ENCODE peak calls at places on chromosomes 12 and 14, in eight cellular contexts. N is Caki2; A is stimulated activated CD4-positive, alpha-beta T cell treated with anti-CD3 and anti-CD28 coated beads, Interleukin-12 subunit alpha, Interleukin-12 subunit beta, amount 100 ng/mL, for 24 hours; X is Peyer's patch; Q is NCI-H69; D is left colon; E is ovary; O is iris pigment epithelial cell. M is an unnamed sample.

GRCh38 chr14:81589381-81590065 is 55.9 kb upstream of the SEL1L start:
- DNase-seq in E (no peak), D (no peak), Q (no peak), X (no peak), N (no peak), A (no peak), O (no peak), M (no peak)

GRCh38 chr12:12975322-12976077 is 23.5 kb upstream of the GPRC5D start:
- DNase-seq in O (peak), N (peak), D (peak), E (peak), Q (peak), A (no peak), X (no peak), M (no peak)

GRCh38 chr12:120249875-120250795 is 15.4 kb downstream of the PXN start:
- DNase-seq in A (no peak), X (no peak), N (no peak), O (no peak), E (no peak), D (no peak), Q (no peak), M (no peak)

GRCh38 chr14:95507701-95508103 is 8.7 kb downstream of the SYNE3 start:
- DNase-seq in D (no peak), N (no peak), E (no peak), O (peak), A (no peak), X (no peak), Q (peak), M (no peak)

GRCh38 chr14:99779751-99780150 is 13.5 kb upstream of the EML1 start:
- DNase-seq in A (no peak), Q (no peak), N (peak), E (no peak), X (no peak), D (no peak), O (peak), M (no peak)

GRCh38 chr14:61608245-61609142 is 86.8 kb upstream of the HIF1A start:
- DNase-seq in D (no peak), N (no peak), Q (peak), E (no peak), A (no peak), O (peak), X (no peak), M (no peak)

GRCh38 chr14:79947440-79947839 is 263.9 kb downstream of the DIO2 start:
- DNase-seq in X (no peak), A (no peak), O (no peak), N (no peak), D (no peak), Q (peak), E (no peak), M (no peak)

GRCh38 chr12:11922361-11922760 is 148.4 kb upstream of the BCL2L14 start:
- DNase-seq in E (no peak), D (no peak), N (no peak), Q (no peak), X (no peak), O (no peak), A (no peak), M (no peak)

GRCh38 chr14:101364503-101365328 is 196.6 kb upstream of the DIO3 start:
- DNase-seq in O (no peak), D (peak), Q (no peak), X (no peak), N (no peak), A (no peak), E (peak), M (no peak)

M was measured in activated T-helper 1 cell treated with Interleukin-2 at 50 U/mL for 16 hours.